ENCODE peak calls at places on chromosomes 16 and 17, in nine cellular contexts. One of them, this sample, is unnamed. For H3K9me3, the result is how much of the 10 kb centered on the place peaks cover.

GRCh38 chr17:81477173-81477572 is 35.4 kb downstream of the ACTG1 start:
- DNase-seq in WERI-Rb-1: no peak
- DNase-seq in sigmoid colon: no peak
- DNase-seq in fibroblast of lung: no peak
- DNase-seq in psoas muscle: no peak
- DNase-seq in CD8-positive, alpha-beta T cell: no peak
- DNase-seq in AG04450: no peak
- DNase-seq in CD4-positive, alpha-beta memory T cell: no peak
- DNase-seq in MM.1S: no peak
- DNase-seq in this sample: no peak

GRCh38 chr17:51299859-51300258 is 39.5 kb downstream of the UTP18 start:
- DNase-seq in sigmoid colon: no peak
- DNase-seq in AG04450: no peak
- DNase-seq in WERI-Rb-1: no peak
- DNase-seq in CD8-positive, alpha-beta T cell: no peak
- DNase-seq in psoas muscle: no peak
- DNase-seq in MM.1S: no peak
- DNase-seq in fibroblast of lung: no peak
- DNase-seq in CD4-positive, alpha-beta memory T cell: no peak
- DNase-seq in this sample: no peak

GRCh38 chr17:51152766-51153209 is 571 bp upstream of the NME1 start:
- DNase-seq in CD4-positive, alpha-beta memory T cell: no peak
- DNase-seq in sigmoid colon: no peak
- DNase-seq in WERI-Rb-1: no peak
- DNase-seq in psoas muscle: no peak
- DNase-seq in fibroblast of lung: peak
- DNase-seq in CD8-positive, alpha-beta T cell: no peak
- DNase-seq in MM.1S: no peak
- DNase-seq in AG04450: no peak
- DNase-seq in this sample: no peak

GRCh38 chr17:81292450-81292849 is 2.7 kb downstream of the SLC38A10 start:
- DNase-seq in fibroblast of lung: no peak
- DNase-seq in CD4-positive, alpha-beta memory T cell: no peak
- DNase-seq in psoas muscle: no peak
- DNase-seq in CD8-positive, alpha-beta T cell: no peak
- DNase-seq in WERI-Rb-1: no peak
- DNase-seq in MM.1S: no peak
- DNase-seq in AG04450: no peak
- DNase-seq in sigmoid colon: no peak
- DNase-seq in this sample: no peak

GRCh38 chr17:64190468-64190867 is 60.5 kb upstream of the ERN1 start:
- DNase-seq in sigmoid colon: no peak
- DNase-seq in AG04450: no peak
- DNase-seq in CD4-positive, alpha-beta memory T cell: no peak
- DNase-seq in WERI-Rb-1: no peak
- DNase-seq in MM.1S: no peak
- DNase-seq in fibroblast of lung: no peak
- DNase-seq in CD8-positive, alpha-beta T cell: no peak
- DNase-seq in psoas muscle: no peak
- DNase-seq in this sample: no peak

GRCh38 chr17:76078859-76079576 is at the start of gene ZACN:
- DNase-seq in CD4-positive, alpha-beta memory T cell: no peak
- DNase-seq in MM.1S: no peak
- DNase-seq in WERI-Rb-1: no peak
- DNase-seq in AG04450: no peak
- DNase-seq in CD8-positive, alpha-beta T cell: no peak
- DNase-seq in sigmoid colon: no peak
- DNase-seq in psoas muscle: no peak
- DNase-seq in fibroblast of lung: no peak
- DNase-seq in this sample: no peak

GRCh38 chr16:86639354-86639753 is 61.0 kb downstream of the FOXL1 start:
- DNase-seq in WERI-Rb-1: no peak
- DNase-seq in fibroblast of lung: no peak
- DNase-seq in AG04450: no peak
- DNase-seq in psoas muscle: no peak
- DNase-seq in sigmoid colon: no peak
- DNase-seq in CD8-positive, alpha-beta T cell: no peak
- DNase-seq in CD4-positive, alpha-beta memory T cell: no peak
- DNase-seq in MM.1S: no peak
- DNase-seq in this sample: no peak

GRCh38 chr16:68744744-68745280 is 7.7 kb downstream of the CDH1 start:
- DNase-seq in CD4-positive, alpha-beta memory T cell: no peak
- DNase-seq in fibroblast of lung: no peak
- DNase-seq in CD8-positive, alpha-beta T cell: no peak
- DNase-seq in psoas muscle: no peak
- DNase-seq in sigmoid colon: no peak
- DNase-seq in MM.1S: no peak
- DNase-seq in AG04450: no peak
- DNase-seq in WERI-Rb-1: no peak
- DNase-seq in this sample: peak

GRCh38 chr16:47866431-47866830 is 289.4 kb downstream of the ABCC12 start:
- DNase-seq in CD8-positive, alpha-beta T cell: no peak
- DNase-seq in psoas muscle: no peak
- DNase-seq in sigmoid colon: no peak
- DNase-seq in CD4-positive, alpha-beta memory T cell: no peak
- DNase-seq in WERI-Rb-1: no peak
- DNase-seq in AG04450: no peak
- DNase-seq in fibroblast of lung: no peak
- DNase-seq in MM.1S: no peak
- DNase-seq in this sample: no peak

GRCh38 chr16:85998868-85999729 is 100.1 kb downstream of the IRF8 start:
- DNase-seq in CD8-positive, alpha-beta T cell: no peak
- DNase-seq in MM.1S: no peak
- DNase-seq in sigmoid colon: peak
- DNase-seq in psoas muscle: no peak
- DNase-seq in WERI-Rb-1: no peak
- DNase-seq in AG04450: no peak
- DNase-seq in CD4-positive, alpha-beta memory T cell: no peak
- DNase-seq in fibroblast of lung: no peak
- DNase-seq in this sample: peak

GRCh38 chr16:30570621-30571443 is 682 bp downstream of the ZNF688 start:
- DNase-seq in CD8-positive, alpha-beta T cell: no peak
- DNase-seq in AG04450: no peak
- DNase-seq in CD4-positive, alpha-beta memory T cell: no peak
- DNase-seq in sigmoid colon: peak
- DNase-seq in WERI-Rb-1: peak
- DNase-seq in fibroblast of lung: peak
- DNase-seq in psoas muscle: peak
- DNase-seq in MM.1S: no peak
- DNase-seq in this sample: no peak

GRCh38 chr17:9132944-9133610 is 111.8 kb downstream of the NTN1 start:
- DNase-seq in fibroblast of lung: no peak
- DNase-seq in psoas muscle: no peak
- DNase-seq in CD4-positive, alpha-beta memory T cell: no peak
- DNase-seq in sigmoid colon: no peak
- DNase-seq in MM.1S: no peak
- DNase-seq in CD8-positive, alpha-beta T cell: no peak
- DNase-seq in AG04450: no peak
- DNase-seq in WERI-Rb-1: no peak
- DNase-seq in this sample: no peak

DNA sequence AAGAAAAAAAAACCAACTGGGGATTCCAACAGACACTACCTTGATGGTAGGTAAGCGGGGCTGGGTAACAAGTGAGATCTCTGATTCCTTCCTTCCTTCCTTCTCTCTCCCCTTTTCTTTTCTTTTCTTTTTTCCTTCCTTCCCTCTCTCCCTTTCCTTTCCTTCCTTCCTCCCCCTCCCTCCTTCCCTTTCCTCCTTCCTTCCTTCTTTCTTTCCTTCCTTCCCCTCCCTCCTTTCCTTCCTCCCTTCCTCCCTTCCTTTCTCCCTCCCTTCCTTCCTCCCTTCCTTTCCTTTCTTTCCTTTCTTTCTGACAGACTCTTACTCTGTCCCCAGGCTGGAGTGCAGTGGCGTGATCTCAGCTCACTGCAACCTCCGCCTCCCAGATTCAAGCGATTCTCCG is 20.0 kb downstream of the OR2C1 start:
- DNase-seq in CD8-positive, alpha-beta T cell: no peak
- DNase-seq in psoas muscle: no peak
- DNase-seq in MM.1S: no peak
- DNase-seq in WERI-Rb-1: no peak
- DNase-seq in CD4-positive, alpha-beta memory T cell: no peak
- DNase-seq in sigmoid colon: no peak
- DNase-seq in fibroblast of lung: no peak
- DNase-seq in AG04450: no peak
- DNase-seq in this sample: no peak
- H3K9me3 ChIP-seq in CD8-positive, alpha-beta T cell: under half
- H3K9me3 ChIP-seq in psoas muscle: half or more
- H3K9me3 ChIP-seq in MM.1S: under half
- H3K9me3 ChIP-seq in WERI-Rb-1: under half
- H3K9me3 ChIP-seq in CD4-positive, alpha-beta memory T cell: under half
- H3K9me3 ChIP-seq in sigmoid colon: under half
- H3K9me3 ChIP-seq in fibroblast of lung: under half
- H3K9me3 ChIP-seq in AG04450: under half
- H3K9me3 ChIP-seq in this sample: under half

DNA sequence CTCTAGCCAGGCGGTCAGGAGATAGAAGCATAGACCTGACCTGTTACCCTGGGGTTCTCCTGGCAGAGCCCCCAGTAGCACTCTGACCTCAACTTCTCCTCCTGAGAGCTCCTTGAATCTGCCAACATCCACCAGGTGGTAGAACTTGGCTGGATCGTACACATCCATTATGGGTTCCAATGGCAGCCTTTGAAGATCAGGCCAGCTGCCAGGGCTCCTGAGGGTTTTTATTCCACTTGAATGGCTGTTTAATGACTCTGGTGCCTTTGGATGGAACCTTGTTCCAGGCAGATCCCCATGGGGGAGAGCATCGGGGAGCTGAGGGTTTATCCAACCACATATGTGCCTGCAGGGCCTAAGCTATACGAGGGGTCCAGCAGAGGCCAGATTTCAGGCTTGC is 47.1 kb upstream of the CLEC19A start:
- DNase-seq in fibroblast of lung: no peak
- DNase-seq in AG04450: no peak
- DNase-seq in CD8-positive, alpha-beta T cell: no peak
- DNase-seq in MM.1S: no peak
- DNase-seq in WERI-Rb-1: no peak
- DNase-seq in sigmoid colon: no peak
- DNase-seq in CD4-positive, alpha-beta memory T cell: no peak
- DNase-seq in psoas muscle: no peak
- DNase-seq in this sample: no peak
- H3K9me3 ChIP-seq in fibroblast of lung: under half
- H3K9me3 ChIP-seq in AG04450: under half
- H3K9me3 ChIP-seq in CD8-positive, alpha-beta T cell: under half
- H3K9me3 ChIP-seq in MM.1S: under half
- H3K9me3 ChIP-seq in WERI-Rb-1: under half
- H3K9me3 ChIP-seq in sigmoid colon: under half
- H3K9me3 ChIP-seq in CD4-positive, alpha-beta memory T cell: under half
- H3K9me3 ChIP-seq in psoas muscle: under half
- H3K9me3 ChIP-seq in this sample: under half

DNA sequence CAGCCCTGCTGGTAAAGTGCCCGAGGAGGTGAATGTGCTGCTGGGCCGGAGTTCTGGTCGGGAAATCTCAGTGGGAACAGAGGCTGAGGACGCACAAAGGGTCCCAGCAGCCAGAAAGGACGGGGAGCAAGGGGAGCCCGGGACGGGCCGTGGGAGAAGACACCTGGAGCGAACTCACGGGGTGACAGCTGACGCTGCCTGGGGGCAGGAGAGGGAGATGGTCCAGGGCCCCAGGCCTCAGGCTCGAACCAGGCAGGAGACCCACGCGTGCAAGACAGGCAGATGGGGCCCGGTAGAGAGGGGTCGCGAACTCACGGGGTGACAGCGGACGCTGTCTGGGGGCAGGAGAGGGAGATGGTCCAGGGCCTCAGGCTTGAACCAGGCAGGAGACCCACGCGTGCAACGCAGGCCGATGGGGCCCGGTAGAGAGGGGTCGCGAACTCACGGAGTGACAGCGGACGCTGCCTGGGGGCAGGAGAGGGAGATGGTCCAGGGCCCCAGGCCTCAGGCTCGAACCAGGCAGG is 72.9 kb downstream of the METRNL start:
- DNase-seq in CD8-positive, alpha-beta T cell: no peak
- DNase-seq in psoas muscle: no peak
- DNase-seq in fibroblast of lung: no peak
- DNase-seq in CD4-positive, alpha-beta memory T cell: no peak
- DNase-seq in sigmoid colon: peak
- DNase-seq in AG04450: no peak
- DNase-seq in WERI-Rb-1: no peak
- DNase-seq in MM.1S: no peak
- DNase-seq in this sample: no peak
- H3K9me3 ChIP-seq in CD8-positive, alpha-beta T cell: under half
- H3K9me3 ChIP-seq in psoas muscle: under half
- H3K9me3 ChIP-seq in fibroblast of lung: under half
- H3K9me3 ChIP-seq in CD4-positive, alpha-beta memory T cell: under half
- H3K9me3 ChIP-seq in sigmoid colon: under half
- H3K9me3 ChIP-seq in AG04450: under half
- H3K9me3 ChIP-seq in WERI-Rb-1: under half
- H3K9me3 ChIP-seq in MM.1S: under half
- H3K9me3 ChIP-seq in this sample: under half

GRCh38 chr17:83179811-83180210 is 100.4 kb downstream of the METRNL start:
- DNase-seq in CD8-positive, alpha-beta T cell: no peak
- DNase-seq in CD4-positive, alpha-beta memory T cell: no peak
- DNase-seq in fibroblast of lung: no peak
- DNase-seq in AG04450: no peak
- DNase-seq in MM.1S: no peak
- DNase-seq in psoas muscle: no peak
- DNase-seq in sigmoid colon: peak
- DNase-seq in WERI-Rb-1: peak
- DNase-seq in this sample: no peak
- H3K9me3 ChIP-seq in CD8-positive, alpha-beta T cell: under half
- H3K9me3 ChIP-seq in CD4-positive, alpha-beta memory T cell: under half
- H3K9me3 ChIP-seq in fibroblast of lung: under half
- H3K9me3 ChIP-seq in AG04450: under half
- H3K9me3 ChIP-seq in MM.1S: under half
- H3K9me3 ChIP-seq in psoas muscle: under half
- H3K9me3 ChIP-seq in sigmoid colon: under half
- H3K9me3 ChIP-seq in WERI-Rb-1: under half
- H3K9me3 ChIP-seq in this sample: under half

DNA sequence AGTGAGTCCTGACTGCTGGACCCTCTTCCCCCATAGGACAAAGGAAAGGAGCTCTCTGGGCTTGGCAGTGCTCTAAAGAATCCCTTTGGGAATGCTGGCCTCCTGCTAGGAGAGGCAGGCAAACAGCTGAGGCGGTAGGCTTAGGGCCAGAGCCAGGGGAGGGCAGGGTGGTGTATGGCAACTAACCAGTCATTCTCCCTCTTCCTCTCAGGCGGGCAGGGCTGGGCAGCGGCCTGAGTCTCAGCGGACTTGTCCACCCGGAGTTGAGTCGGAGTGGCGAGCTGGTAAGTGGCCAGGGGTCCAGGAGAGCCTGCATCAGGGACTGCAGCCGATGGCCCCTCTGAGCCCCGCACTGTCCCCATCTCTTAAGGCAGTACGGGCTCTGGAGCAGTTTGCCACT is 4.4 kb downstream of the ACADVL start:
- DNase-seq in psoas muscle: peak
- DNase-seq in AG04450: no peak
- DNase-seq in CD8-positive, alpha-beta T cell: no peak
- DNase-seq in sigmoid colon: no peak
- DNase-seq in fibroblast of lung: no peak
- DNase-seq in CD4-positive, alpha-beta memory T cell: no peak
- DNase-seq in MM.1S: no peak
- DNase-seq in WERI-Rb-1: no peak
- DNase-seq in this sample: no peak
- H3K9me3 ChIP-seq in psoas muscle: under half
- H3K9me3 ChIP-seq in AG04450: under half
- H3K9me3 ChIP-seq in CD8-positive, alpha-beta T cell: under half
- H3K9me3 ChIP-seq in sigmoid colon: under half
- H3K9me3 ChIP-seq in fibroblast of lung: under half
- H3K9me3 ChIP-seq in CD4-positive, alpha-beta memory T cell: under half
- H3K9me3 ChIP-seq in MM.1S: under half
- H3K9me3 ChIP-seq in WERI-Rb-1: under half
- H3K9me3 ChIP-seq in this sample: under half

GRCh38 chr16:27806986-27807385 is 256.5 kb downstream of the GSG1L start:
- DNase-seq in CD4-positive, alpha-beta memory T cell: no peak
- DNase-seq in MM.1S: no peak
- DNase-seq in CD8-positive, alpha-beta T cell: no peak
- DNase-seq in fibroblast of lung: no peak
- DNase-seq in psoas muscle: no peak
- DNase-seq in sigmoid colon: no peak
- DNase-seq in AG04450: no peak
- DNase-seq in WERI-Rb-1: no peak
- DNase-seq in this sample: no peak
- H3K9me3 ChIP-seq in CD4-positive, alpha-beta memory T cell: under half
- H3K9me3 ChIP-seq in MM.1S: under half
- H3K9me3 ChIP-seq in CD8-positive, alpha-beta T cell: under half
- H3K9me3 ChIP-seq in fibroblast of lung: under half
- H3K9me3 ChIP-seq in psoas muscle: under half
- H3K9me3 ChIP-seq in sigmoid colon: under half
- H3K9me3 ChIP-seq in AG04450: under half
- H3K9me3 ChIP-seq in WERI-Rb-1: under half
- H3K9me3 ChIP-seq in this sample: under half

This sample was measured in Caco-2.